ENCODE peak calls at places on chromosomes 11 and 22, in six cellular contexts. One of them, this sample, is unnamed.

GRCh38 chr11:16987205-16987568 is 27.0 kb downstream of the PLEKHA7 start:
- DNase-seq in left ventricle myocardium inferior: no peak
- DNase-seq in mammary epithelial cell: no peak
- DNase-seq in endothelial cell: no peak
- DNase-seq in GM12865: no peak
- DNase-seq in activated B cell treated with CpG ODN at 0.5 μM for 24 hours: no peak
- DNase-seq in this sample: no peak

GRCh38 chr22:48918585-48919186 is 909.0 kb downstream of the BRD1 start:
- DNase-seq in left ventricle myocardium inferior: no peak
- DNase-seq in mammary epithelial cell: no peak
- DNase-seq in endothelial cell: no peak
- DNase-seq in GM12865: no peak
- DNase-seq in activated B cell treated with CpG ODN at 0.5 μM for 24 hours: no peak
- DNase-seq in this sample: peak

GRCh38 chr11:280762-281485 is 2.7 kb downstream of the NLRP6 start:
- DNase-seq in left ventricle myocardium inferior: no peak
- DNase-seq in mammary epithelial cell: peak
- DNase-seq in endothelial cell: no peak
- DNase-seq in GM12865: no peak
- DNase-seq in activated B cell treated with CpG ODN at 0.5 μM for 24 hours: no peak
- DNase-seq in this sample: no peak

GRCh38 chr22:43923631-43924548 is at the start of gene PNPLA3:
- DNase-seq in left ventricle myocardium inferior: peak
- DNase-seq in mammary epithelial cell: peak
- DNase-seq in endothelial cell: peak
- DNase-seq in GM12865: peak
- DNase-seq in activated B cell treated with CpG ODN at 0.5 μM for 24 hours: peak
- DNase-seq in this sample: peak

GRCh38 chr22:48276933-48277867 is 1514.8 kb downstream of the TBC1D22A start:
- DNase-seq in left ventricle myocardium inferior: no peak
- DNase-seq in mammary epithelial cell: no peak
- DNase-seq in endothelial cell: no peak
- DNase-seq in GM12865: no peak
- DNase-seq in activated B cell treated with CpG ODN at 0.5 μM for 24 hours: no peak
- DNase-seq in this sample: no peak

GRCh38 chr11:9095421-9095820 is 4.0 kb upstream of the SCUBE2 start:
- DNase-seq in left ventricle myocardium inferior: no peak
- DNase-seq in mammary epithelial cell: no peak
- DNase-seq in endothelial cell: peak
- DNase-seq in GM12865: peak
- DNase-seq in activated B cell treated with CpG ODN at 0.5 μM for 24 hours: no peak
- DNase-seq in this sample: no peak

GRCh38 chr11:119972281-119972680 is 165.6 kb downstream of the TRIM29 start:
- DNase-seq in left ventricle myocardium inferior: no peak
- DNase-seq in mammary epithelial cell: no peak
- DNase-seq in endothelial cell: no peak
- DNase-seq in GM12865: no peak
- DNase-seq in activated B cell treated with CpG ODN at 0.5 μM for 24 hours: no peak
- DNase-seq in this sample: no peak

GRCh38 chr11:10556590-10556989 is 11.9 kb downstream of the LYVE1 start:
- DNase-seq in left ventricle myocardium inferior: no peak
- DNase-seq in mammary epithelial cell: no peak
- DNase-seq in endothelial cell: no peak
- DNase-seq in GM12865: no peak
- DNase-seq in activated B cell treated with CpG ODN at 0.5 μM for 24 hours: no peak
- DNase-seq in this sample: no peak

GRCh38 chr11:116357769-116358544 is 414.8 kb downstream of the BUD13 start:
- DNase-seq in left ventricle myocardium inferior: no peak
- DNase-seq in mammary epithelial cell: no peak
- DNase-seq in endothelial cell: peak
- DNase-seq in GM12865: peak
- DNase-seq in activated B cell treated with CpG ODN at 0.5 μM for 24 hours: no peak
- DNase-seq in this sample: no peak

GRCh38 chr11:64355078-64355940 is 3.7 kb upstream of the RPS6KA4 start:
- DNase-seq in left ventricle myocardium inferior: peak
- DNase-seq in mammary epithelial cell: peak
- DNase-seq in endothelial cell: peak
- DNase-seq in GM12865: peak
- DNase-seq in activated B cell treated with CpG ODN at 0.5 μM for 24 hours: peak
- DNase-seq in this sample: no peak

GRCh38 chr11:79253280-79253679 is 187.6 kb downstream of the TENM4 start:
- DNase-seq in left ventricle myocardium inferior: no peak
- DNase-seq in mammary epithelial cell: no peak
- DNase-seq in endothelial cell: no peak
- DNase-seq in GM12865: no peak
- DNase-seq in activated B cell treated with CpG ODN at 0.5 μM for 24 hours: no peak
- DNase-seq in this sample: no peak

GRCh38 chr22:37054078-37054440 is 2.5 kb downstream of the KCTD17 start:
- DNase-seq in left ventricle myocardium inferior: no peak
- DNase-seq in mammary epithelial cell: no peak
- DNase-seq in endothelial cell: no peak
- DNase-seq in GM12865: no peak
- DNase-seq in activated B cell treated with CpG ODN at 0.5 μM for 24 hours: no peak
- DNase-seq in this sample: no peak

GRCh38 chr22:25729016-25729415 is 13.0 kb upstream of the MYO18B start:
- DNase-seq in left ventricle myocardium inferior: no peak
- DNase-seq in mammary epithelial cell: no peak
- DNase-seq in endothelial cell: no peak
- DNase-seq in GM12865: no peak
- DNase-seq in activated B cell treated with CpG ODN at 0.5 μM for 24 hours: no peak
- DNase-seq in this sample: no peak

GRCh38 chr11:12179521-12179920 is 69.1 kb downstream of the MICAL2 start:
- DNase-seq in left ventricle myocardium inferior: no peak
- DNase-seq in mammary epithelial cell: no peak
- DNase-seq in endothelial cell: no peak
- DNase-seq in GM12865: no peak
- DNase-seq in activated B cell treated with CpG ODN at 0.5 μM for 24 hours: no peak
- DNase-seq in this sample: no peak

GRCh38 chr11:124889692-124890091 is 8.0 kb downstream of the ROBO4 start:
- DNase-seq in left ventricle myocardium inferior: no peak
- DNase-seq in mammary epithelial cell: no peak
- DNase-seq in endothelial cell: no peak
- DNase-seq in GM12865: no peak
- DNase-seq in activated B cell treated with CpG ODN at 0.5 μM for 24 hours: no peak
- DNase-seq in this sample: no peak

GRCh38 chr11:129814244-129814992 is 1.2 kb upstream of the TMEM45B start:
- DNase-seq in left ventricle myocardium inferior: no peak
- DNase-seq in mammary epithelial cell: no peak
- DNase-seq in endothelial cell: no peak
- DNase-seq in GM12865: no peak
- DNase-seq in activated B cell treated with CpG ODN at 0.5 μM for 24 hours: no peak
- DNase-seq in this sample: no peak

GRCh38 chr22:49577168-49578060 is 250.3 kb downstream of the BRD1 start:
- DNase-seq in left ventricle myocardium inferior: no peak
- DNase-seq in mammary epithelial cell: no peak
- DNase-seq in endothelial cell: no peak
- DNase-seq in GM12865: no peak
- DNase-seq in activated B cell treated with CpG ODN at 0.5 μM for 24 hours: peak
- DNase-seq in this sample: peak

GRCh38 chr11:18844753-18845367 is 53.3 kb upstream of the PTPN5 start:
- DNase-seq in left ventricle myocardium inferior: no peak
- DNase-seq in mammary epithelial cell: peak
- DNase-seq in endothelial cell: no peak
- DNase-seq in GM12865: peak
- DNase-seq in activated B cell treated with CpG ODN at 0.5 μM for 24 hours: no peak
- DNase-seq in this sample: no peak

GRCh38 chr11:76614471-76615183 is 55.9 kb downstream of the LRRC32 start:
- DNase-seq in left ventricle myocardium inferior: peak
- DNase-seq in mammary epithelial cell: no peak
- DNase-seq in endothelial cell: no peak
- DNase-seq in GM12865: no peak
- DNase-seq in activated B cell treated with CpG ODN at 0.5 μM for 24 hours: no peak
- DNase-seq in this sample: no peak

GRCh38 chr22:30217698-30218565 is 28.6 kb downstream of the LIF start:
- DNase-seq in left ventricle myocardium inferior: no peak
- DNase-seq in mammary epithelial cell: peak
- DNase-seq in endothelial cell: no peak
- DNase-seq in GM12865: no peak
- DNase-seq in activated B cell treated with CpG ODN at 0.5 μM for 24 hours: no peak
- DNase-seq in this sample: no peak
- TF ChIP-seq CTCF in left ventricle myocardium inferior: no peak
- TF ChIP-seq CTCF in mammary epithelial cell: no peak
- TF ChIP-seq CTCF in endothelial cell: no peak
- TF ChIP-seq CTCF in GM12865: no peak
- TF ChIP-seq CTCF in activated B cell treated with CpG ODN at 0.5 μM for 24 hours: no peak
- TF ChIP-seq CTCF in this sample: no peak

DNA sequence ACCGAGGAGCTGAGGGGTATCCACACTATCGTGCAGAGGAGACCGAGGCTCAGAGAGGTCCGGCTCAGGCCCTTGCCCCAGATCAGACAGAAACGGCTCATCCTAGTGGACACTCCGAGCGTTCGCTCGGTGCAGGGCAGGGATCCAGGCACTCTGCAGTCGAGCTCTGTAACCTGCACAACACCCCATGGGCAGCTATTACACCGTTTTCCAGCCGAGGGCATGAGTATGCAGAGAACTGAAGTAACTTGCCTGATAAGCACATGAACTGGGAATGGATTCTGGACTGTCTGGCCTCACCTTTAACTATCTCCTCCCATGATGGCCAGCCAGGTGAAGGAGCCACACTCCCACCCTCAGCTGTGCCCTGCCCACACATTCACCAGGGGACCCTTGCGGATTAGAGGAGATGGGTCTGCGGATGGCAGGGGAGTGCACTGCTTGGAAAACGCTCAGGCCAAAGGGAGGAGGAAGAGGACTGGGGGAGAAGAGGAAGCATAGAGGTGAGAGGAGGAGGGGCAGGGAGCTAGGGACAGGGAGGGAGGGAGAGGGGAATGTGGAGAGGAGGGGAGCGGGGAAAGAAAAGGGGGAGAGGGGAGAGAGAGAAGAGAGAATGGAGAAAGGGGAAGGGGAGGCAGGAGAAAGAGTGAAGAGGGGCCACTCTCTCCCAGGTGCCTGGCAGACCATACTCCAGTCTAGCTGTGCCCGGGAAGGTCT is 33.0 kb upstream of the TCF20 start:
- DNase-seq in left ventricle myocardium inferior: no peak
- DNase-seq in mammary epithelial cell: no peak
- DNase-seq in endothelial cell: no peak
- DNase-seq in GM12865: no peak
- DNase-seq in activated B cell treated with CpG ODN at 0.5 μM for 24 hours: no peak
- DNase-seq in this sample: no peak
- TF ChIP-seq CTCF in left ventricle myocardium inferior: no peak
- TF ChIP-seq CTCF in mammary epithelial cell: no peak
- TF ChIP-seq CTCF in endothelial cell: no peak
- TF ChIP-seq CTCF in GM12865: no peak
- TF ChIP-seq CTCF in activated B cell treated with CpG ODN at 0.5 μM for 24 hours: no peak
- TF ChIP-seq CTCF in this sample: no peak

DNA sequence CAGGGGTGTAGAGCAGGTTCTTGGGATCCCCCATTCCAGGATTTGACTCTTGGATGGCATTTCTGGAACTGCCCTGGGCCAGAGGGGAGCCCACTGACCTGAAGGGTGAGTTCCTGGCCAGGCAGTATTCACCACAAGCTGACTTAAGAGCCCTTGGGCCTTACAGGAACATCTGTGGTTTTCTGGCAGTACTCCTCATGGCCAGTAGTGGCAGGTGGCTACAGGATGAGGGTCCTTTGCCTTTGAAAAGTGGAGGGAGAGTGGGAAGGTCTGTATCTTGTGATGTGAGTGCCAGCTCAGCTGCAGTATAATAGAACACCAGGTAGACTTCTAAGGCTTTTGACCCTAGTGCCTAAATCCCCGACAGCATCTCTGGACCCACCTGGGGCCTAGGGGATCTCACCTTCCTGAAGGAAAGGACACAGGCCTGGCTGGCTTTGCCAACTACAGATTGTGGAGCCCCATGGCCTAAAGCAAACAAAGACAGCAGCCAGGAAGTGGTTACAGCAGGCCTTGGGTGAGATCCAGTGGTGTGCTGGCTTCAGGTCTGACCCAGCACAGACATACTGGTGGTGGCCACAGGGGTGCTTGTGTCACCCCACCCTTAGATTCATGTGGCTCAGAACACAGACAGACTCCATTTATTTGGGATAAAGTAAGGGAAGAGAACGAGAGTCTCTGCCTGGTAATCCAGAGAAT is 9.0 kb downstream of the OR51S1 start:
- DNase-seq in left ventricle myocardium inferior: no peak
- DNase-seq in mammary epithelial cell: no peak
- DNase-seq in endothelial cell: no peak
- DNase-seq in GM12865: no peak
- DNase-seq in activated B cell treated with CpG ODN at 0.5 μM for 24 hours: no peak
- DNase-seq in this sample: no peak
- TF ChIP-seq CTCF in left ventricle myocardium inferior: no peak
- TF ChIP-seq CTCF in mammary epithelial cell: no peak
- TF ChIP-seq CTCF in endothelial cell: no peak
- TF ChIP-seq CTCF in GM12865: no peak
- TF ChIP-seq CTCF in activated B cell treated with CpG ODN at 0.5 μM for 24 hours: no peak
- TF ChIP-seq CTCF in this sample: no peak

DNA sequence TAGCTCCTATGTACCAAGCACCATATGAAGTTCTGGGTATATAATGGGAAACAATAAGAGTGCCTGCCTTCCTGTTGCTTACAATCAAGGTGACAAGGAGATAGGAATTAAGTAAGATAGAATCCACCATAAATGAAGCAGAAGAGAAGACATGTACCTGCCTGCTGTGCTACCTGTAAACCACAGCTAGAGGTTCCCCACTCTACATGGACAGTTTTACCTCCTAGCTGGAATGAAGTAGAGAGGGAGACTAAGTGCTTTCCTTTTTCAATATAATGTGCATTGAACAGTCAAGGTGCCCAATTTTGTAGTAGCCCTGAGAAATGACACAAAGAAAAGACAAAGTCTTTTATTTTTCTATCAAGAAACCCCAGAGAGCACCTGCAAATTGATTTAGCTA is 984.6 kb downstream of the DLG2 start:
- DNase-seq in left ventricle myocardium inferior: no peak
- DNase-seq in mammary epithelial cell: no peak
- DNase-seq in endothelial cell: no peak
- DNase-seq in GM12865: no peak
- DNase-seq in activated B cell treated with CpG ODN at 0.5 μM for 24 hours: no peak
- DNase-seq in this sample: no peak
- TF ChIP-seq CTCF in left ventricle myocardium inferior: no peak
- TF ChIP-seq CTCF in mammary epithelial cell: no peak
- TF ChIP-seq CTCF in endothelial cell: no peak
- TF ChIP-seq CTCF in GM12865: no peak
- TF ChIP-seq CTCF in activated B cell treated with CpG ODN at 0.5 μM for 24 hours: no peak
- TF ChIP-seq CTCF in this sample: no peak

GRCh38 chr11:1706634-1707400 is 9.8 kb downstream of the KRTAP5-6 start:
- DNase-seq in left ventricle myocardium inferior: peak
- DNase-seq in mammary epithelial cell: no peak
- DNase-seq in endothelial cell: no peak
- DNase-seq in GM12865: peak
- DNase-seq in activated B cell treated with CpG ODN at 0.5 μM for 24 hours: no peak
- DNase-seq in this sample: no peak
- TF ChIP-seq CTCF in left ventricle myocardium inferior: peak
- TF ChIP-seq CTCF in mammary epithelial cell: no peak
- TF ChIP-seq CTCF in endothelial cell: no peak
- TF ChIP-seq CTCF in GM12865: no peak
- TF ChIP-seq CTCF in activated B cell treated with CpG ODN at 0.5 μM for 24 hours: no peak
- TF ChIP-seq CTCF in this sample: peak

GRCh38 chr11:126890561-126890960 is 110.0 kb downstream of the KIRREL3 start:
- DNase-seq in left ventricle myocardium inferior: no peak
- DNase-seq in mammary epithelial cell: no peak
- DNase-seq in endothelial cell: peak
- DNase-seq in GM12865: no peak
- DNase-seq in activated B cell treated with CpG ODN at 0.5 μM for 24 hours: no peak
- DNase-seq in this sample: no peak
- TF ChIP-seq CTCF in left ventricle myocardium inferior: no peak
- TF ChIP-seq CTCF in mammary epithelial cell: no peak
- TF ChIP-seq CTCF in endothelial cell: no peak
- TF ChIP-seq CTCF in GM12865: no peak
- TF ChIP-seq CTCF in activated B cell treated with CpG ODN at 0.5 μM for 24 hours: no peak
- TF ChIP-seq CTCF in this sample: no peak

GRCh38 chr11:27613670-27613950 is 86.6 kb downstream of the BDNF start:
- DNase-seq in left ventricle myocardium inferior: no peak
- DNase-seq in mammary epithelial cell: no peak
- DNase-seq in endothelial cell: no peak
- DNase-seq in GM12865: no peak
- DNase-seq in activated B cell treated with CpG ODN at 0.5 μM for 24 hours: no peak
- DNase-seq in this sample: no peak
- TF ChIP-seq CTCF in left ventricle myocardium inferior: no peak
- TF ChIP-seq CTCF in mammary epithelial cell: no peak
- TF ChIP-seq CTCF in endothelial cell: no peak
- TF ChIP-seq CTCF in GM12865: no peak
- TF ChIP-seq CTCF in activated B cell treated with CpG ODN at 0.5 μM for 24 hours: no peak
- TF ChIP-seq CTCF in this sample: no peak

This sample was measured in osteocyte.